ENCODE peak calls at places on chromosomes 3 and 15, in five cellular contexts. One of them, this sample, is unnamed.

GRCh38 chr3:103056953-103057450 is 622.2 kb downstream of the ZPLD1 start:
- DNase-seq in A549: no peak
- DNase-seq in prostate gland: no peak
- DNase-seq in ovary: no peak
- DNase-seq in right lobe of liver: no peak
- DNase-seq in this sample: no peak

GRCh38 chr3:8416965-8417364 is 84.7 kb upstream of the LMCD1 start:
- DNase-seq in A549: no peak
- DNase-seq in prostate gland: no peak
- DNase-seq in ovary: no peak
- DNase-seq in right lobe of liver: peak
- DNase-seq in this sample: peak

GRCh38 chr15:57335326-57336118 is 40.8 kb upstream of the CGNL1 start:
- DNase-seq in A549: no peak
- DNase-seq in prostate gland: no peak
- DNase-seq in ovary: no peak
- DNase-seq in right lobe of liver: no peak
- DNase-seq in this sample: no peak

GRCh38 chr15:31296304-31297220 is 30.1 kb upstream of the KLF13 start:
- DNase-seq in A549: peak
- DNase-seq in prostate gland: peak
- DNase-seq in ovary: no peak
- DNase-seq in right lobe of liver: peak
- DNase-seq in this sample: peak

GRCh38 chr15:88913017-88913849 is at the start of gene MFGE8:
- DNase-seq in A549: peak
- DNase-seq in prostate gland: peak
- DNase-seq in ovary: peak
- DNase-seq in right lobe of liver: peak
- DNase-seq in this sample: peak

GRCh38 chr3:36763850-36764703 is at the start of gene DCLK3:
- DNase-seq in A549: no peak
- DNase-seq in prostate gland: no peak
- DNase-seq in ovary: no peak
- DNase-seq in right lobe of liver: no peak
- DNase-seq in this sample: no peak

GRCh38 chr15:52653451-52653964 is 25.7 kb downstream of the ATOSA start:
- DNase-seq in A549: peak
- DNase-seq in prostate gland: peak
- DNase-seq in ovary: no peak
- DNase-seq in right lobe of liver: no peak
- DNase-seq in this sample: no peak

GRCh38 chr3:177424541-177424940 is 227.3 kb upstream of the TBL1XR1 start:
- DNase-seq in A549: no peak
- DNase-seq in prostate gland: no peak
- DNase-seq in ovary: no peak
- DNase-seq in right lobe of liver: no peak
- DNase-seq in this sample: no peak

GRCh38 chr15:40743921-40744809 is 10.9 kb downstream of the RMDN3 start:
- DNase-seq in A549: no peak
- DNase-seq in prostate gland: no peak
- DNase-seq in ovary: no peak
- DNase-seq in right lobe of liver: peak
- DNase-seq in this sample: peak

GRCh38 chr3:143843607-143844006 is 4.7 kb downstream of the SLC9A9 start:
- DNase-seq in A549: no peak
- DNase-seq in prostate gland: no peak
- DNase-seq in ovary: no peak
- DNase-seq in right lobe of liver: no peak
- DNase-seq in this sample: no peak

GRCh38 chr3:48215466-48215865 is 7.8 kb upstream of the CAMP start:
- DNase-seq in A549: no peak
- DNase-seq in prostate gland: peak
- DNase-seq in ovary: no peak
- DNase-seq in right lobe of liver: no peak
- DNase-seq in this sample: no peak

GRCh38 chr3:46617941-46618340 is 5.6 kb downstream of the FAM240A start:
- DNase-seq in A549: no peak
- DNase-seq in prostate gland: no peak
- DNase-seq in ovary: no peak
- DNase-seq in right lobe of liver: no peak
- DNase-seq in this sample: no peak

GRCh38 chr3:44395714-44396113 is 57.1 kb downstream of the TCAIM start:
- DNase-seq in A549: no peak
- DNase-seq in prostate gland: no peak
- DNase-seq in ovary: no peak
- DNase-seq in right lobe of liver: no peak
- DNase-seq in this sample: no peak

GRCh38 chr3:158233791-158234190 is 123.9 kb downstream of the RSRC1 start:
- DNase-seq in A549: no peak
- DNase-seq in prostate gland: no peak
- DNase-seq in ovary: no peak
- DNase-seq in right lobe of liver: no peak
- DNase-seq in this sample: no peak

GRCh38 chr3:10365791-10366190 is 44.9 kb upstream of the SEC13 start:
- DNase-seq in A549: no peak
- DNase-seq in prostate gland: no peak
- DNase-seq in ovary: no peak
- DNase-seq in right lobe of liver: no peak
- DNase-seq in this sample: no peak
- TF ChIP-seq POLR2A in A549: no peak
- TF ChIP-seq POLR2A in prostate gland: no peak
- TF ChIP-seq POLR2A in ovary: no peak
- TF ChIP-seq POLR2A in right lobe of liver: no peak
- TF ChIP-seq POLR2A in this sample: no peak

GRCh38 chr3:190865828-190866227 is 3.3 kb upstream of the GMNC start:
- DNase-seq in A549: peak
- DNase-seq in prostate gland: no peak
- DNase-seq in ovary: no peak
- DNase-seq in right lobe of liver: no peak
- DNase-seq in this sample: peak

GRCh38 chr3:190862209-190863118 is at the start of gene GMNC:
- DNase-seq in A549: peak
- DNase-seq in prostate gland: peak
- DNase-seq in ovary: peak
- DNase-seq in right lobe of liver: peak
- DNase-seq in this sample: peak

GRCh38 chr3:190863119-190863465 is 598 bp upstream of the GMNC start:
- DNase-seq in A549: no peak
- DNase-seq in prostate gland: no peak
- DNase-seq in ovary: no peak
- DNase-seq in right lobe of liver: no peak
- DNase-seq in this sample: no peak

GRCh38 chr3:190865419-190865818 is 2.9 kb upstream of the GMNC start:
- DNase-seq in A549: no peak
- DNase-seq in prostate gland: no peak
- DNase-seq in ovary: no peak
- DNase-seq in right lobe of liver: no peak
- DNase-seq in this sample: no peak

DNA sequence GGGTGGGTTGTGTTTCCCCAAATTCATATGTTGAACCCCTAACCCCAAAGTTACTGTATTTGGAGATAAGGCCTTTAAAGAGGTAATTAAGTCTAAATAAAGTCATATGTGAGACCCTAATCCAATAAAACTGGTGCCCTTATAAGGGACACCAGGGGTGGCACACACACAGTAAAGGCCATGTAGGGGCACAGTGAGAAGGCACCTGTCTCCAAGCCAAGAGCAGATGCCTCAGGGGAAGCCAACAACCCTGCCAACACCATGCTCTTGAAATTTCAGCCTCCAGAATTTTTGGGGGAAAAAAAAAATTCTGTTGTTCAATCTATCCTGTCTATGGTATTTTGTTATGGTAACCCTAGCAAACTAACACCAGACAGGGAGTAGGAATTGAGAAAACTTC is 1.5 kb upstream of the GMNC start:
- DNase-seq in A549: no peak
- DNase-seq in prostate gland: no peak
- DNase-seq in ovary: no peak
- DNase-seq in right lobe of liver: no peak
- DNase-seq in this sample: no peak
- TF ChIP-seq CTCF in A549: no peak
- TF ChIP-seq CTCF in prostate gland: no peak
- TF ChIP-seq CTCF in ovary: no peak
- TF ChIP-seq CTCF in right lobe of liver: no peak
- TF ChIP-seq CTCF in this sample: no peak

GRCh38 chr3:80519436-80519835 is 751.6 kb upstream of the ROBO1 start:
- DNase-seq in A549: no peak
- DNase-seq in prostate gland: no peak
- DNase-seq in ovary: no peak
- DNase-seq in right lobe of liver: no peak
- DNase-seq in this sample: no peak
- TF ChIP-seq POLR2A in A549: no peak
- TF ChIP-seq POLR2A in prostate gland: no peak
- TF ChIP-seq POLR2A in ovary: no peak
- TF ChIP-seq POLR2A in right lobe of liver: no peak
- TF ChIP-seq POLR2A in this sample: no peak

DNA sequence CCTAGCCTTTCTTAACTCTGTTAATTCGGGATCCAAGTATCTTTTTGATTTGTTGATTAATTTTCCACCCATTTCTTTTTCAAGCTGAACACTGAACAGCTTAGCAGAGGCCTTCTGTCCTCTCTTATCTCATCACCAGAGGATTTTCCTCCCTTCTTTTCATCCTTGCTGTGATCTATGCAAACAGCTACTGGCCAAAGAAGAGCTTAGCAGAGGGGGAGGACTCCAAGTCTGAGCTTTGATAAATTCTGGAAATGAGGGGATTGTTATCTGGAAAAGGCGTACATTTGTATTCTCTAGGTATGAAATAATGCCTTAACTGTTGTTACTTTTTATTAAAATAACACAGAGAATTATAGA is 13.4 kb downstream of the DZIP3 start:
- DNase-seq in A549: no peak
- DNase-seq in prostate gland: no peak
- DNase-seq in ovary: no peak
- DNase-seq in right lobe of liver: no peak
- DNase-seq in this sample: no peak
- TF ChIP-seq CTCF in A549: no peak
- TF ChIP-seq CTCF in prostate gland: no peak
- TF ChIP-seq CTCF in ovary: no peak
- TF ChIP-seq CTCF in right lobe of liver: no peak
- TF ChIP-seq CTCF in this sample: no peak

GRCh38 chr15:34628577-34629152 is 45.2 kb upstream of the GOLGA8B start:
- DNase-seq in A549: no peak
- DNase-seq in prostate gland: no peak
- DNase-seq in ovary: no peak
- DNase-seq in right lobe of liver: no peak
- DNase-seq in this sample: no peak
- TF ChIP-seq POLR2A in A549: no peak
- TF ChIP-seq POLR2A in prostate gland: no peak
- TF ChIP-seq POLR2A in ovary: no peak
- TF ChIP-seq POLR2A in right lobe of liver: no peak
- TF ChIP-seq POLR2A in this sample: no peak

GRCh38 chr3:73614385-73614784 is 10.4 kb downstream of the PDZRN3 start:
- DNase-seq in A549: no peak
- DNase-seq in prostate gland: peak
- DNase-seq in ovary: no peak
- DNase-seq in right lobe of liver: peak
- DNase-seq in this sample: peak

GRCh38 chr3:73609655-73610054 is 15.1 kb downstream of the PDZRN3 start:
- DNase-seq in A549: no peak
- DNase-seq in prostate gland: no peak
- DNase-seq in ovary: no peak
- DNase-seq in right lobe of liver: no peak
- DNase-seq in this sample: no peak

GRCh38 chr3:73608805-73609641 is 15.7 kb downstream of the PDZRN3 start:
- DNase-seq in A549: no peak
- DNase-seq in prostate gland: no peak
- DNase-seq in ovary: no peak
- DNase-seq in right lobe of liver: no peak
- DNase-seq in this sample: no peak

GRCh38 chr3:73610493-73610892 is 14.2 kb downstream of the PDZRN3 start:
- DNase-seq in A549: no peak
- DNase-seq in prostate gland: no peak
- DNase-seq in ovary: no peak
- DNase-seq in right lobe of liver: no peak
- DNase-seq in this sample: no peak

GRCh38 chr3:73611176-73611575 is 13.6 kb downstream of the PDZRN3 start:
- DNase-seq in A549: no peak
- DNase-seq in prostate gland: no peak
- DNase-seq in ovary: no peak
- DNase-seq in right lobe of liver: no peak
- DNase-seq in this sample: no peak
- TF ChIP-seq CTCF in A549: no peak
- TF ChIP-seq CTCF in prostate gland: no peak
- TF ChIP-seq CTCF in ovary: no peak
- TF ChIP-seq CTCF in right lobe of liver: no peak
- TF ChIP-seq CTCF in this sample: no peak

DNA sequence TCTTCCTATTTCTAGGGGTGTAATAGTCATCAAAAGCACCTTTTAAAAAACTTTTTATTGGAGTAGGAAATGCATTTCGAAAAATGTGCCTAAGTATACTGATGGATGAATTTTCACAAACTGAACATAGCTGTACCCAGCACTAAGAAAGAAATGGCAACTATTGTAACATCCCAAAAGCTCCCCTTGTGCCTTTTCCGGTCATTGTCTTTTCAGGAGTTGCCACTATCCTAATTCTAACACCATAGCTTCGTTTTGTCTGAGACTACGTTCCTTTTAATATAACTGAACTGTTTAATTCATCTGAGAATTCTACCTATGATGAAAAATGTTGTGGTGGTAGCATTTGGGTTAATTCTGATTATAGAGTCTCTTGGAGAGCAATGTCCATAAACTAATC is 1.9 kb downstream of the TIMMDC1 start:
- DNase-seq in A549: no peak
- DNase-seq in prostate gland: no peak
- DNase-seq in ovary: no peak
- DNase-seq in right lobe of liver: no peak
- DNase-seq in this sample: no peak
- TF ChIP-seq POLR2A in A549: no peak
- TF ChIP-seq POLR2A in prostate gland: no peak
- TF ChIP-seq POLR2A in ovary: no peak
- TF ChIP-seq POLR2A in right lobe of liver: no peak
- TF ChIP-seq POLR2A in this sample: no peak

GRCh38 chr3:50415813-50416212 is 56.5 kb upstream of the TMEM115 start:
- DNase-seq in A549: no peak
- DNase-seq in prostate gland: no peak
- DNase-seq in ovary: no peak
- DNase-seq in right lobe of liver: no peak
- DNase-seq in this sample: no peak

GRCh38 chr3:50416736-50417636 is 57.7 kb upstream of the TMEM115 start:
- DNase-seq in A549: no peak
- DNase-seq in prostate gland: no peak
- DNase-seq in ovary: no peak
- DNase-seq in right lobe of liver: no peak
- DNase-seq in this sample: no peak

GRCh38 chr3:50412355-50412754 is 53.0 kb upstream of the TMEM115 start:
- DNase-seq in A549: no peak
- DNase-seq in prostate gland: no peak
- DNase-seq in ovary: no peak
- DNase-seq in right lobe of liver: no peak
- DNase-seq in this sample: no peak

GRCh38 chr3:50417637-50418033 is 58.3 kb upstream of the TMEM115 start:
- DNase-seq in A549: no peak
- DNase-seq in prostate gland: no peak
- DNase-seq in ovary: no peak
- DNase-seq in right lobe of liver: no peak
- DNase-seq in this sample: no peak

GRCh38 chr3:50415066-50415465 is 55.7 kb upstream of the TMEM115 start:
- DNase-seq in A549: no peak
- DNase-seq in prostate gland: no peak
- DNase-seq in ovary: no peak
- DNase-seq in right lobe of liver: no peak
- DNase-seq in this sample: no peak
- TF ChIP-seq CTCF in A549: no peak
- TF ChIP-seq CTCF in prostate gland: no peak
- TF ChIP-seq CTCF in ovary: no peak
- TF ChIP-seq CTCF in right lobe of liver: no peak
- TF ChIP-seq CTCF in this sample: no peak